ENCODE peak calls at places on chromosomes 1 and 21, in ten cellular contexts. One of them, this sample, is unnamed.

GRCh38 chr1:161631076-161631475 is at the start of gene FCGR3B:
- DNase-seq in body of pancreas: no peak
- DNase-seq in MM.1S: no peak
- DNase-seq in GM13977: no peak
- DNase-seq in neural crest cell: no peak
- DNase-seq in pancreas: no peak
- DNase-seq in Caco-2: no peak
- DNase-seq in epithelial cell of proximal tubule: no peak
- DNase-seq in IMR-90: no peak
- DNase-seq in activated CD8-positive, alpha-beta T cell treated with anti-CD3 and anti-CD28 coated beads for 36 hours: no peak
- DNase-seq in this sample: no peak

GRCh38 chr1:111960971-111961370 is 28.5 kb downstream of the KCND3 start:
- DNase-seq in body of pancreas: no peak
- DNase-seq in MM.1S: no peak
- DNase-seq in GM13977: no peak
- DNase-seq in neural crest cell: no peak
- DNase-seq in pancreas: no peak
- DNase-seq in Caco-2: no peak
- DNase-seq in epithelial cell of proximal tubule: no peak
- DNase-seq in IMR-90: no peak
- DNase-seq in activated CD8-positive, alpha-beta T cell treated with anti-CD3 and anti-CD28 coated beads for 36 hours: no peak
- DNase-seq in this sample: no peak

GRCh38 chr1:156805766-156806511 is 10.7 kb downstream of the SH2D2A start:
- DNase-seq in body of pancreas: peak
- DNase-seq in MM.1S: no peak
- DNase-seq in GM13977: no peak
- DNase-seq in neural crest cell: no peak
- DNase-seq in pancreas: no peak
- DNase-seq in Caco-2: no peak
- DNase-seq in epithelial cell of proximal tubule: no peak
- DNase-seq in IMR-90: peak
- DNase-seq in activated CD8-positive, alpha-beta T cell treated with anti-CD3 and anti-CD28 coated beads for 36 hours: no peak
- DNase-seq in this sample: no peak

GRCh38 chr1:41424581-41425118 is 59.8 kb downstream of the EDN2 start:
- DNase-seq in body of pancreas: no peak
- DNase-seq in MM.1S: no peak
- DNase-seq in GM13977: no peak
- DNase-seq in neural crest cell: no peak
- DNase-seq in pancreas: no peak
- DNase-seq in Caco-2: no peak
- DNase-seq in epithelial cell of proximal tubule: no peak
- DNase-seq in IMR-90: no peak
- DNase-seq in activated CD8-positive, alpha-beta T cell treated with anti-CD3 and anti-CD28 coated beads for 36 hours: no peak
- DNase-seq in this sample: no peak

GRCh38 chr1:197902131-197902453 is 338 bp upstream of the C1orf53 start:
- DNase-seq in body of pancreas: no peak
- DNase-seq in MM.1S: no peak
- DNase-seq in GM13977: no peak
- DNase-seq in neural crest cell: no peak
- DNase-seq in pancreas: no peak
- DNase-seq in Caco-2: no peak
- DNase-seq in epithelial cell of proximal tubule: no peak
- DNase-seq in IMR-90: no peak
- DNase-seq in activated CD8-positive, alpha-beta T cell treated with anti-CD3 and anti-CD28 coated beads for 36 hours: no peak
- DNase-seq in this sample: no peak

GRCh38 chr1:193707271-193708015 is 521.0 kb upstream of the B3GALT2 start:
- DNase-seq in body of pancreas: no peak
- DNase-seq in MM.1S: no peak
- DNase-seq in GM13977: no peak
- DNase-seq in neural crest cell: no peak
- DNase-seq in pancreas: no peak
- DNase-seq in Caco-2: no peak
- DNase-seq in epithelial cell of proximal tubule: no peak
- DNase-seq in IMR-90: peak
- DNase-seq in activated CD8-positive, alpha-beta T cell treated with anti-CD3 and anti-CD28 coated beads for 36 hours: no peak
- DNase-seq in this sample: no peak

GRCh38 chr1:178354816-178355215 is 141.9 kb downstream of the CLEC20A start:
- DNase-seq in body of pancreas: no peak
- DNase-seq in MM.1S: no peak
- DNase-seq in GM13977: no peak
- DNase-seq in neural crest cell: no peak
- DNase-seq in pancreas: no peak
- DNase-seq in Caco-2: no peak
- DNase-seq in epithelial cell of proximal tubule: no peak
- DNase-seq in IMR-90: no peak
- DNase-seq in activated CD8-positive, alpha-beta T cell treated with anti-CD3 and anti-CD28 coated beads for 36 hours: no peak
- DNase-seq in this sample: no peak

GRCh38 chr1:195723796-195724194 is 884.4 kb downstream of the KCNT2 start:
- DNase-seq in body of pancreas: no peak
- DNase-seq in MM.1S: no peak
- DNase-seq in GM13977: no peak
- DNase-seq in neural crest cell: no peak
- DNase-seq in pancreas: no peak
- DNase-seq in Caco-2: no peak
- DNase-seq in epithelial cell of proximal tubule: no peak
- DNase-seq in IMR-90: no peak
- DNase-seq in activated CD8-positive, alpha-beta T cell treated with anti-CD3 and anti-CD28 coated beads for 36 hours: no peak
- DNase-seq in this sample: no peak

GRCh38 chr1:24902471-24902891 is 27.6 kb downstream of the RUNX3 start:
- DNase-seq in body of pancreas: no peak
- DNase-seq in MM.1S: no peak
- DNase-seq in GM13977: peak
- DNase-seq in neural crest cell: no peak
- DNase-seq in pancreas: no peak
- DNase-seq in Caco-2: no peak
- DNase-seq in epithelial cell of proximal tubule: no peak
- DNase-seq in IMR-90: no peak
- DNase-seq in activated CD8-positive, alpha-beta T cell treated with anti-CD3 and anti-CD28 coated beads for 36 hours: no peak
- DNase-seq in this sample: no peak

GRCh38 chr21:39029086-39029772 is 154.0 kb downstream of the PSMG1 start:
- DNase-seq in body of pancreas: no peak
- DNase-seq in MM.1S: no peak
- DNase-seq in GM13977: no peak
- DNase-seq in neural crest cell: no peak
- DNase-seq in pancreas: no peak
- DNase-seq in Caco-2: no peak
- DNase-seq in epithelial cell of proximal tubule: no peak
- DNase-seq in IMR-90: peak
- DNase-seq in activated CD8-positive, alpha-beta T cell treated with anti-CD3 and anti-CD28 coated beads for 36 hours: no peak
- DNase-seq in this sample: no peak

GRCh38 chr1:46605242-46605641 is 1.2 kb upstream of the MKNK1 start:
- DNase-seq in body of pancreas: no peak
- DNase-seq in MM.1S: no peak
- DNase-seq in GM13977: no peak
- DNase-seq in neural crest cell: no peak
- DNase-seq in pancreas: no peak
- DNase-seq in Caco-2: no peak
- DNase-seq in epithelial cell of proximal tubule: no peak
- DNase-seq in IMR-90: no peak
- DNase-seq in activated CD8-positive, alpha-beta T cell treated with anti-CD3 and anti-CD28 coated beads for 36 hours: peak
- DNase-seq in this sample: no peak

GRCh38 chr1:112877741-112878140 is 78.3 kb downstream of the SLC16A1 start:
- DNase-seq in body of pancreas: no peak
- DNase-seq in MM.1S: no peak
- DNase-seq in GM13977: no peak
- DNase-seq in neural crest cell: no peak
- DNase-seq in pancreas: no peak
- DNase-seq in Caco-2: no peak
- DNase-seq in epithelial cell of proximal tubule: no peak
- DNase-seq in IMR-90: peak
- DNase-seq in activated CD8-positive, alpha-beta T cell treated with anti-CD3 and anti-CD28 coated beads for 36 hours: no peak
- DNase-seq in this sample: no peak

GRCh38 chr21:45974073-45975016 is 7.2 kb upstream of the COL6A1 start:
- DNase-seq in body of pancreas: peak
- DNase-seq in MM.1S: no peak
- DNase-seq in GM13977: peak
- DNase-seq in neural crest cell: no peak
- DNase-seq in pancreas: no peak
- DNase-seq in Caco-2: peak
- DNase-seq in epithelial cell of proximal tubule: no peak
- DNase-seq in IMR-90: peak
- DNase-seq in activated CD8-positive, alpha-beta T cell treated with anti-CD3 and anti-CD28 coated beads for 36 hours: peak
- DNase-seq in this sample: no peak

GRCh38 chr1:65650682-65651081 is 142.0 kb upstream of the PDE4B start:
- DNase-seq in body of pancreas: no peak
- DNase-seq in MM.1S: no peak
- DNase-seq in GM13977: no peak
- DNase-seq in neural crest cell: no peak
- DNase-seq in pancreas: no peak
- DNase-seq in Caco-2: no peak
- DNase-seq in epithelial cell of proximal tubule: no peak
- DNase-seq in IMR-90: no peak
- DNase-seq in activated CD8-positive, alpha-beta T cell treated with anti-CD3 and anti-CD28 coated beads for 36 hours: no peak
- DNase-seq in this sample: no peak

GRCh38 chr1:184025242-184025675 is 12.3 kb downstream of the COLGALT2 start:
- DNase-seq in body of pancreas: peak
- DNase-seq in MM.1S: peak
- DNase-seq in GM13977: no peak
- DNase-seq in neural crest cell: no peak
- DNase-seq in pancreas: no peak
- DNase-seq in Caco-2: no peak
- DNase-seq in epithelial cell of proximal tubule: no peak
- DNase-seq in IMR-90: peak
- DNase-seq in activated CD8-positive, alpha-beta T cell treated with anti-CD3 and anti-CD28 coated beads for 36 hours: no peak
- DNase-seq in this sample: no peak

DNA sequence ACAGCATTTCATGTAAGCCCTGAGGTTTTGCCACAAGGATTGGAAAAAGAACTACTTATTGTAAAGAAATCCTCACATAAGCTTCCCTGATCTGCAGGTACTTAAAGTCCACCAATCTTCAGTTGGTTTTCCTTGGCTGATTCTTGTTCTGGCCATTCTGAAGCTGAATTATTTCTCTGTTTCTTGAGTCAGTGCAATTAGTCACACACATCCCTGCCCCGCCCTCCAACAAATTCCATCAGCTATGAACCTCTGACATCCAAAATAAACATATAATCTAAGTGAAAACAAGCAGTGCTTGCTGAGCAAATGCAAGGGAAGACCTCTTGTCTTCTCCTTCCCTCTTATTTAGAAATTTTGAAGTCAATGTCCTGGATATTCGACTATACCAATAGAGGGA is 8.2 kb upstream of the FNDC7 start:
- DNase-seq in body of pancreas: no peak
- DNase-seq in MM.1S: no peak
- DNase-seq in GM13977: no peak
- DNase-seq in neural crest cell: no peak
- DNase-seq in pancreas: no peak
- DNase-seq in Caco-2: no peak
- DNase-seq in epithelial cell of proximal tubule: peak
- DNase-seq in IMR-90: peak
- DNase-seq in activated CD8-positive, alpha-beta T cell treated with anti-CD3 and anti-CD28 coated beads for 36 hours: peak
- DNase-seq in this sample: no peak
- TF ChIP-seq CTCF in body of pancreas: no peak
- TF ChIP-seq CTCF in MM.1S: no peak
- TF ChIP-seq CTCF in GM13977: no peak
- TF ChIP-seq CTCF in neural crest cell: no peak
- TF ChIP-seq CTCF in pancreas: no peak
- TF ChIP-seq CTCF in Caco-2: no peak
- TF ChIP-seq CTCF in epithelial cell of proximal tubule: no peak
- TF ChIP-seq CTCF in IMR-90: no peak
- TF ChIP-seq CTCF in activated CD8-positive, alpha-beta T cell treated with anti-CD3 and anti-CD28 coated beads for 36 hours: no peak
- TF ChIP-seq CTCF in this sample: no peak

GRCh38 chr1:145849356-145850165 is 4.1 kb downstream of the NUDT17 start:
- DNase-seq in body of pancreas: no peak
- DNase-seq in MM.1S: no peak
- DNase-seq in GM13977: no peak
- DNase-seq in neural crest cell: no peak
- DNase-seq in pancreas: no peak
- DNase-seq in Caco-2: no peak
- DNase-seq in epithelial cell of proximal tubule: peak
- DNase-seq in IMR-90: peak
- DNase-seq in activated CD8-positive, alpha-beta T cell treated with anti-CD3 and anti-CD28 coated beads for 36 hours: no peak
- DNase-seq in this sample: no peak
- TF ChIP-seq CTCF in body of pancreas: no peak
- TF ChIP-seq CTCF in MM.1S: peak
- TF ChIP-seq CTCF in GM13977: peak
- TF ChIP-seq CTCF in neural crest cell: peak
- TF ChIP-seq CTCF in pancreas: no peak
- TF ChIP-seq CTCF in Caco-2: peak
- TF ChIP-seq CTCF in epithelial cell of proximal tubule: peak
- TF ChIP-seq CTCF in IMR-90: peak
- TF ChIP-seq CTCF in activated CD8-positive, alpha-beta T cell treated with anti-CD3 and anti-CD28 coated beads for 36 hours: peak
- TF ChIP-seq CTCF in this sample: peak

GRCh38 chr1:16051039-16051438 is 7.5 kb downstream of the CLCNKB start:
- DNase-seq in body of pancreas: no peak
- DNase-seq in MM.1S: no peak
- DNase-seq in GM13977: no peak
- DNase-seq in neural crest cell: no peak
- DNase-seq in pancreas: no peak
- DNase-seq in Caco-2: no peak
- DNase-seq in epithelial cell of proximal tubule: no peak
- DNase-seq in IMR-90: no peak
- DNase-seq in activated CD8-positive, alpha-beta T cell treated with anti-CD3 and anti-CD28 coated beads for 36 hours: no peak
- DNase-seq in this sample: no peak

GRCh38 chr1:16046865-16047264 is 3.3 kb downstream of the CLCNKB start:
- DNase-seq in body of pancreas: no peak
- DNase-seq in MM.1S: no peak
- DNase-seq in GM13977: no peak
- DNase-seq in neural crest cell: no peak
- DNase-seq in pancreas: no peak
- DNase-seq in Caco-2: no peak
- DNase-seq in epithelial cell of proximal tubule: no peak
- DNase-seq in IMR-90: no peak
- DNase-seq in activated CD8-positive, alpha-beta T cell treated with anti-CD3 and anti-CD28 coated beads for 36 hours: no peak
- DNase-seq in this sample: no peak

GRCh38 chr1:16047791-16048475 is 4.4 kb downstream of the CLCNKB start:
- DNase-seq in body of pancreas: no peak
- DNase-seq in MM.1S: no peak
- DNase-seq in GM13977: no peak
- DNase-seq in neural crest cell: no peak
- DNase-seq in pancreas: no peak
- DNase-seq in Caco-2: no peak
- DNase-seq in epithelial cell of proximal tubule: no peak
- DNase-seq in IMR-90: no peak
- DNase-seq in activated CD8-positive, alpha-beta T cell treated with anti-CD3 and anti-CD28 coated beads for 36 hours: no peak
- DNase-seq in this sample: no peak

GRCh38 chr1:16050328-16050727 is 6.7 kb downstream of the CLCNKB start:
- DNase-seq in body of pancreas: no peak
- DNase-seq in MM.1S: no peak
- DNase-seq in GM13977: no peak
- DNase-seq in neural crest cell: no peak
- DNase-seq in pancreas: no peak
- DNase-seq in Caco-2: no peak
- DNase-seq in epithelial cell of proximal tubule: no peak
- DNase-seq in IMR-90: no peak
- DNase-seq in activated CD8-positive, alpha-beta T cell treated with anti-CD3 and anti-CD28 coated beads for 36 hours: no peak
- DNase-seq in this sample: no peak

GRCh38 chr1:16048573-16049189 is 5.1 kb downstream of the CLCNKB start:
- DNase-seq in body of pancreas: peak
- DNase-seq in MM.1S: no peak
- DNase-seq in GM13977: no peak
- DNase-seq in neural crest cell: peak
- DNase-seq in pancreas: no peak
- DNase-seq in Caco-2: no peak
- DNase-seq in epithelial cell of proximal tubule: no peak
- DNase-seq in IMR-90: no peak
- DNase-seq in activated CD8-positive, alpha-beta T cell treated with anti-CD3 and anti-CD28 coated beads for 36 hours: peak
- DNase-seq in this sample: no peak
- TF ChIP-seq CTCF in body of pancreas: no peak
- TF ChIP-seq CTCF in MM.1S: no peak
- TF ChIP-seq CTCF in GM13977: peak
- TF ChIP-seq CTCF in neural crest cell: peak
- TF ChIP-seq CTCF in pancreas: no peak
- TF ChIP-seq CTCF in Caco-2: no peak
- TF ChIP-seq CTCF in epithelial cell of proximal tubule: peak
- TF ChIP-seq CTCF in IMR-90: no peak
- TF ChIP-seq CTCF in activated CD8-positive, alpha-beta T cell treated with anti-CD3 and anti-CD28 coated beads for 36 hours: no peak
- TF ChIP-seq CTCF in this sample: no peak

GRCh38 chr1:109546311-109547109 is 1.9 kb upstream of the GNAI3 start:
- DNase-seq in body of pancreas: peak
- DNase-seq in MM.1S: peak
- DNase-seq in GM13977: peak
- DNase-seq in neural crest cell: peak
- DNase-seq in pancreas: peak
- DNase-seq in Caco-2: peak
- DNase-seq in epithelial cell of proximal tubule: peak
- DNase-seq in IMR-90: peak
- DNase-seq in activated CD8-positive, alpha-beta T cell treated with anti-CD3 and anti-CD28 coated beads for 36 hours: peak
- DNase-seq in this sample: peak
- TF ChIP-seq CTCF in body of pancreas: peak
- TF ChIP-seq CTCF in MM.1S: peak
- TF ChIP-seq CTCF in GM13977: peak
- TF ChIP-seq CTCF in neural crest cell: peak
- TF ChIP-seq CTCF in pancreas: peak
- TF ChIP-seq CTCF in Caco-2: peak
- TF ChIP-seq CTCF in epithelial cell of proximal tubule: peak
- TF ChIP-seq CTCF in IMR-90: peak
- TF ChIP-seq CTCF in activated CD8-positive, alpha-beta T cell treated with anti-CD3 and anti-CD28 coated beads for 36 hours: peak
- TF ChIP-seq CTCF in this sample: peak